ENCODE peak calls at places on chromosomes 12 and 14, in nine cellular contexts. L, M, B, G, C, V, O, W and R are unnamed samples.

GRCh38 chr12:74481078-74481477 is 56.6 kb upstream of the ATXN7L3B start:
- DNase-seq in L (no peak), M (no peak), B (no peak), G (no peak), C (no peak), V (no peak), O (no peak), W (no peak), R (no peak)

GRCh38 chr12:117134059-117134458 is 34.8 kb upstream of the TESC start:
- DNase-seq in L (no peak), M (no peak), B (no peak), G (peak), C (no peak), V (no peak), O (no peak), W (no peak), R (peak)

GRCh38 chr12:131041968-131042847 is 88.5 kb downstream of the ADGRD1 start:
- DNase-seq in L (no peak), M (no peak), B (no peak), G (no peak), C (no peak), V (no peak), O (no peak), W (no peak), R (no peak)

GRCh38 chr14:63533474-63533873 is 9.7 kb downstream of the PPP2R5E start:
- DNase-seq in L (no peak), M (no peak), B (no peak), G (no peak), C (no peak), V (no peak), O (no peak), W (no peak), R (no peak)

GRCh38 chr12:54300267-54300731 is 516 bp downstream of the NFE2 start:
- DNase-seq in L (no peak), M (no peak), B (no peak), G (no peak), C (no peak), V (no peak), O (no peak), W (no peak), R (no peak)

GRCh38 chr12:41967668-41968649 is 176.7 kb downstream of the GXYLT1 start:
- DNase-seq in L (peak), M (no peak), B (peak), G (no peak), C (peak), V (no peak), O (no peak), W (peak), R (no peak)

GRCh38 chr14:91315844-91316267 is 71.4 kb upstream of the GPR68 start:
- DNase-seq in L (no peak), M (peak), B (no peak), G (peak), C (no peak), V (peak), O (no peak), W (peak), R (peak)

GRCh38 chr12:12874014-12874413 is 17.3 kb upstream of the GPRC5A start:
- DNase-seq in L (no peak), M (no peak), B (no peak), G (no peak), C (no peak), V (no peak), O (no peak), W (no peak), R (no peak)

GRCh38 chr12:71772728-71773127 is 18.1 kb downstream of the RAB21 start:
- DNase-seq in L (no peak), M (no peak), B (no peak), G (no peak), C (no peak), V (no peak), O (no peak), W (no peak), R (no peak)

GRCh38 chr12:108371801-108372344 is 32.8 kb upstream of the CMKLR1 start:
- DNase-seq in L (no peak), M (no peak), B (peak), G (no peak), C (peak), V (no peak), O (no peak), W (peak), R (no peak)

GRCh38 chr12:24719293-24719721 is 229.6 kb downstream of the BCAT1 start:
- DNase-seq in L (no peak), M (no peak), B (peak), G (peak), C (no peak), V (no peak), O (peak), W (peak), R (no peak)

GRCh38 chr12:67667276-67668073 is 18.9 kb downstream of the DYRK2 start:
- DNase-seq in L (peak), M (no peak), B (no peak), G (no peak), C (no peak), V (no peak), O (no peak), W (no peak), R (no peak)

GRCh38 chr12:78891646-78892353 is 27.2 kb downstream of the SYT1 start:
- DNase-seq in L (no peak), M (no peak), B (no peak), G (no peak), C (no peak), V (no peak), O (no peak), W (no peak), R (no peak)

GRCh38 chr14:93533864-93534263 is 103.1 kb downstream of the UNC79 start:
- DNase-seq in L (no peak), M (no peak), B (no peak), G (no peak), C (no peak), V (no peak), O (no peak), W (no peak), R (no peak)

GRCh38 chr12:59938190-59938962 is 342.5 kb downstream of the SLC16A7 start:
- DNase-seq in L (no peak), M (no peak), B (no peak), G (no peak), C (no peak), V (no peak), O (no peak), W (peak), R (no peak)

GRCh38 chr12:46318037-46318436 is 49.2 kb upstream of the SLC38A1 start:
- DNase-seq in L (no peak), M (no peak), B (no peak), G (no peak), C (no peak), V (no peak), O (no peak), W (no peak), R (no peak)

GRCh38 chr12:100671396-100672074 is 98.1 kb downstream of the GAS2L3 start:
- DNase-seq in L (no peak), M (no peak), B (no peak), G (no peak), C (no peak), V (no peak), O (no peak), W (no peak), R (no peak)

GRCh38 chr14:104205781-104206180 is 67.4 kb downstream of the KIF26A start:
- DNase-seq in L (no peak), M (no peak), B (no peak), G (no peak), C (no peak), V (no peak), O (no peak), W (no peak), R (no peak)

GRCh38 chr12:132165584-132165983 is 21.3 kb downstream of the NOC4L start:
- DNase-seq in L (no peak), M (no peak), B (no peak), G (no peak), C (no peak), V (no peak), O (no peak), W (no peak), R (no peak)